ENCODE peak calls at places on chromosome 22, in ten cellular contexts. K is stomach, X is prostate gland, T is vagina, N is spleen, V is HCT116, D is suprapubic skin, I is K562, Y is sigmoid colon, A is esophagus muscularis mucosa. J is an unnamed sample.

GRCh38 chr22:41364955-41365354 is 16.8 kb upstream of the TEF start:
- DNase-seq in K (peak; percentile 71), X (no peak), T (no peak), N (no peak), V (no peak), D (no peak), I (no peak), Y (no peak), A (no peak), J (no peak)

GRCh38 chr22:45768490-45768889 is 96.9 kb downstream of the ATXN10 start:
- DNase-seq in K (no peak), X (no peak), T (no peak), N (no peak), V (no peak), D (no peak), I (no peak), Y (no peak), A (no peak), J (no peak)

GRCh38 chr22:39308614-39309363 is 10.6 kb downstream of the RPL3 start:
- DNase-seq in K (peak; percentile 59), X (no peak), T (no peak), N (peak; percentile 74), V (peak; percentile 92), D (peak; percentile 90), I (no peak), Y (peak; percentile 89), A (no peak), J (peak; percentile 46)

GRCh38 chr22:36386351-36386899 is 1.3 kb downstream of the MYH9 start:
- DNase-seq in K (no peak), X (peak; percentile 44), T (no peak), N (peak; percentile 89), V (no peak), D (no peak), I (no peak), Y (no peak), A (no peak), J (peak; percentile 69)

GRCh38 chr22:36144886-36145541 is 15.5 kb downstream of the APOL3 start:
- DNase-seq in K (peak; percentile 70), X (no peak), T (no peak), N (peak; percentile 81), V (peak; percentile 13), D (no peak), I (no peak), Y (peak; percentile 89), A (no peak), J (peak; percentile 52)

GRCh38 chr22:36395061-36395849 is 7.5 kb upstream of the MYH9 start:
- DNase-seq in K (peak; percentile 46), X (peak; percentile 89), T (no peak), N (no peak), V (no peak), D (no peak), I (peak; percentile 4), Y (no peak), A (no peak), J (peak; percentile 64)

GRCh38 chr22:35328472-35328885 is 28.8 kb downstream of the TOM1 start:
- DNase-seq in K (peak; percentile 90), X (no peak), T (no peak), N (peak; percentile 88), V (no peak), D (no peak), I (no peak), Y (peak; percentile 70), A (no peak), J (no peak)

GRCh38 chr22:35333220-35333619 is 33.5 kb downstream of the TOM1 start:
- DNase-seq in K (no peak), X (no peak), T (no peak), N (no peak), V (no peak), D (no peak), I (no peak), Y (no peak), A (no peak), J (no peak)

GRCh38 chr22:49964493-49965290 is 4.1 kb downstream of the PIM3 start:
- DNase-seq in K (peak; percentile 28), X (no peak), T (no peak), N (peak; percentile 78), V (no peak), D (peak; percentile 76), I (no peak), Y (peak; percentile 64), A (no peak), J (peak; percentile 17)

GRCh38 chr22:49966716-49967332 is 6.3 kb downstream of the PIM3 start:
- DNase-seq in K (peak; percentile 66), X (no peak), T (no peak), N (peak; percentile 91), V (no peak), D (peak; percentile 86), I (no peak), Y (peak; percentile 83), A (no peak), J (peak; percentile 51)

GRCh38 chr22:49965291-49966040 is 4.9 kb downstream of the PIM3 start:
- DNase-seq in K (peak; percentile 31), X (no peak), T (no peak), N (peak; percentile 82), V (no peak), D (peak; percentile 78), I (no peak), Y (peak; percentile 67), A (no peak), J (peak; percentile 16)

GRCh38 chr22:49967333-49968241 is 7.0 kb downstream of the PIM3 start:
- DNase-seq in K (peak; percentile 78), X (peak; percentile 16), T (no peak), N (peak; percentile 87), V (no peak), D (peak; percentile 85), I (no peak), Y (peak; percentile 83), A (no peak), J (peak; percentile 52)

GRCh38 chr22:49966041-49966715 is 5.6 kb downstream of the PIM3 start:
- DNase-seq in K (peak; percentile 47), X (no peak), T (no peak), N (peak; percentile 84), V (no peak), D (peak; percentile 79), I (no peak), Y (peak; percentile 67), A (no peak), J (peak; percentile 21)
- TF ChIP-seq POLR2AphosphoS5 in K (no peak), X (no peak), T (no peak), N (peak; percentile 38), V (no peak), D (no peak), I (no peak), Y (no peak), A (no peak), J (no peak)

DNA sequence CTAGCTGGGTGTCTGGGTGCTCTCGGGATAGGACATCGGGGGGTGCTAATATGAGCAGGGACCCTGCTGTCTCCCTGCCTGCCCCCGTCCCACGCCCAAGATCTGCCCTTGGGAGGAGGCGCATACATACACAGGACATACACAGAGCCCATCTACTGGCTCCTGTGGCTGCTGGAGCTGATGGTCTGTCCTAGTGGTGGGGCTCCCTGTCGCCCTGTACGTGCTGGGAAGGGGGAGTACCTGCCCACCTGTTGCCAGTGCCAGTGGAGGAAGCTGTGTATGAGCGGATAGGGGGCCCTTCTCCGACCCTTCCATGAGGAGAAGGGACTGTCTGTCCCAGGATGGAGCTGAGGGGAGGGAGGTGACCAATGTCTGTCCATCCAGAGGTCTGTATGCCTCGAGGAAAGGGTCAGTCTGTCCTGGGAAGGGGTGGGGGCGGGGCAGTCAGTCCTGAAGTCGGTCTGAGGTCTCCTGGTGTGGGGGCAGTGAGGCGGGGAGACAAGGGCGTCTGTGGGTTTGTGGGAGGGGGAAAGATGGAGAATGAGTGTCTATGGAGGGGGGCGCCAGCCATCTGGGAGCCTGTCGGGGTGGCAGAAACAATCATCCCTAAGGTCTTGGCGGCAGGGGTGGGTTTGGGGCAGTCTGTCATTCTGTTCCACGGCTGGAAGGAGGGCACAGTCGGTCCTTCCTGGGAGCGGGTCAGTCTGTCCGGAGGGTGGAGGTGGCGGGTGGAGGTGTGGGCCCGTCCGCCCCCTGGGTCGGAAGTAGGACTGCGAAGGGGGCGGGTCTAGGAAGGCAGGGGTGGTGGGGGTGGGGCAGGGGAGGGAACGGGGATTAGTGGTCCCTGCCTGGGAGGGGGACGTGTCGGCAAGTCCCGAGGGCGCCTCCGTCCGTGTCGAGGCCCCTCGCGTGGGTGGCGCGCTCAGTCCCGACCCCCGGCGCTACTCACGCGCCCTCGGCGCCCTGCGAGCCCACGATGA is 727 bp downstream of the TBC1D10A start:
- DNase-seq in K (peak; percentile 53), X (peak; percentile 42), T (no peak), N (no peak), V (no peak), D (no peak), I (peak; percentile 82), Y (peak; percentile 78), A (no peak), J (peak; percentile 62)
- TF ChIP-seq POLR2A in K (no peak), X (no peak), T (no peak), N (no peak), V (no peak), D (no peak), I (no peak), Y (no peak), A (no peak), J (no peak)

DNA sequence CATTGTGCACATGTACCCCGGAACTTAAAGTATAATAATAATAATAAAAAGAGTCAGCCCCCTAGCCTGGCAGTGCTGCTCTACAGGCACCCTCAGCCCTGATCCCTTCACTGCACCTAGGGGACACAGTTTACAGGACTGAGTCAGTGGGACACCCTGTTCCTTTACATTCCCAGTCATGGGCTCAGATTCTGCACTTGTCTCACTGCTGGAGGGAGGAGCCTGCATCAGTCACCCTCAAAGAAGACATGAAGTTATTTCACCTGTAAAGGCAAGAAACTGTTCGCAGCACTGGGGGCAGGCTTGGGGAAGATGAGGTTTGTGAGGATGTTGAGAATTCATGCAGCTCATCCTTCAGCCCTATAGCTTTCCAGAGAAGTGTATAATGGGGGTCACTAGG is 50.7 kb upstream of the VPREB1 start:
- DNase-seq in K (no peak), X (no peak), T (no peak), N (no peak), V (no peak), D (no peak), I (no peak), Y (no peak), A (peak; percentile 81), J (no peak)
- H3K4me3 ChIP-seq in K (no peak overlapping the region), X (no peak overlapping the region), T (no peak overlapping the region), N (no peak overlapping the region), V (no peak overlapping the region), D (no peak overlapping the region), I (no peak overlapping the region), Y (no peak overlapping the region), A (no peak overlapping the region), J (no peak overlapping the region)

DNA sequence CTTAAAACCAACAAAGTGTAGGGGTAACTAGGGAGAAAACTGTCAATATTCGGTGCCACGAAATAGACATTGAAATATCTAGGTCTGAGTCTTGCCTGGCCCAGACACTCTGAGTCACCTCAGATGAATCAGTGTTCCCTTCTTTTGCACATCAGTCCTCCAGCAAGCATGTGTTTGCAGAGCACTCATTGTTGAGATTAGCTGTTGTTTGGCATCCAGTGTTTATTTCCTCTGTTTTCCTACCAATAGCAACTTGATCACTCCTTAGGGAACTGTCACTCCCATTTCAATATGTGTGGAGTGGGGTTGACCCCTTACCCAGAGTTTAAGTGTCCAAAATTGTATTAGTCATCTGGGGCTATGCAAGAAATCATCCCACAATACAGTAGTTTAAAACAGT is 4.7 kb upstream of the ASCC2 start:
- DNase-seq in K (no peak), X (no peak), T (no peak), N (no peak), V (no peak), D (no peak), I (no peak), Y (no peak), A (no peak), J (no peak)
- TF ChIP-seq POLR2AphosphoS5 in K (no peak), X (no peak), T (peak; percentile 50), N (no peak), V (no peak), D (peak; percentile 42), I (no peak), Y (no peak), A (no peak), J (peak; percentile 8)

J was measured in transverse colon.